ENCODE peak calls at places on chromosomes 3 and 15, in seven cellular contexts. One of them, this sample, is unnamed.
A peak's percentile ranks its signal among the peaks of the same experiment; 100 is the strongest.

GRCh38 chr3:15636028-15636709 is 34.6 kb downstream of the BTD start:
- DNase-seq in neural progenitor cell: no peak
- DNase-seq in lower leg skin: no peak
- DNase-seq in GM13976: peak; percentile 40
- DNase-seq in psoas muscle: no peak
- DNase-seq in lower lobe of right lung: no peak
- DNase-seq in AG09319: peak; percentile 72
- DNase-seq in this sample: no peak

GRCh38 chr3:194166682-194167479 is 30.9 kb downstream of the HES1 start:
- DNase-seq in psoas muscle: no peak
- DNase-seq in neural progenitor cell: peak; percentile 30
- DNase-seq in GM13976: no peak
- DNase-seq in AG09319: no peak
- DNase-seq in lower leg skin: no peak
- DNase-seq in lower lobe of right lung: no peak
- DNase-seq in this sample: no peak

GRCh38 chr15:47963265-47963664 is 157.5 kb upstream of the SLC24A5 start:
- DNase-seq in psoas muscle: no peak
- DNase-seq in lower leg skin: no peak
- DNase-seq in neural progenitor cell: no peak
- DNase-seq in GM13976: no peak
- DNase-seq in AG09319: no peak
- DNase-seq in lower lobe of right lung: no peak
- DNase-seq in this sample: no peak

GRCh38 chr3:71087109-71088018 is 496.2 kb downstream of the FOXP1 start:
- DNase-seq in AG09319: no peak
- DNase-seq in GM13976: peak; percentile 63
- DNase-seq in lower leg skin: no peak
- DNase-seq in psoas muscle: no peak
- DNase-seq in neural progenitor cell: no peak
- DNase-seq in lower lobe of right lung: no peak
- DNase-seq in this sample: no peak

GRCh38 chr3:163490119-163490518 is 1588.2 kb downstream of the SI start:
- DNase-seq in lower leg skin: no peak
- DNase-seq in neural progenitor cell: peak; percentile 82
- DNase-seq in AG09319: peak; percentile 0
- DNase-seq in lower lobe of right lung: no peak
- DNase-seq in GM13976: peak; percentile 31
- DNase-seq in psoas muscle: no peak
- DNase-seq in this sample: no peak

GRCh38 chr15:71674354-71674753 is 136.0 kb upstream of the NR2E3 start:
- DNase-seq in psoas muscle: no peak
- DNase-seq in neural progenitor cell: no peak
- DNase-seq in AG09319: no peak
- DNase-seq in GM13976: no peak
- DNase-seq in lower lobe of right lung: no peak
- DNase-seq in lower leg skin: no peak
- DNase-seq in this sample: no peak

GRCh38 chr3:50355829-50356552 is 3.3 kb downstream of the TMEM115 start:
- DNase-seq in lower leg skin: no peak
- DNase-seq in AG09319: no peak
- DNase-seq in GM13976: no peak
- DNase-seq in neural progenitor cell: no peak
- DNase-seq in psoas muscle: no peak
- DNase-seq in lower lobe of right lung: no peak
- DNase-seq in this sample: no peak

GRCh38 chr3:43373588-43373935 is 87.2 kb downstream of the SNRK start:
- DNase-seq in AG09319: no peak
- DNase-seq in GM13976: no peak
- DNase-seq in neural progenitor cell: no peak
- DNase-seq in psoas muscle: no peak
- DNase-seq in lower leg skin: no peak
- DNase-seq in lower lobe of right lung: no peak
- DNase-seq in this sample: no peak

GRCh38 chr3:153160451-153161137 is 1.4 kb upstream of the RAP2B start:
- DNase-seq in neural progenitor cell: peak; percentile 92
- DNase-seq in AG09319: peak; percentile 68
- DNase-seq in lower lobe of right lung: peak; percentile 86
- DNase-seq in GM13976: peak; percentile 74
- DNase-seq in lower leg skin: peak; percentile 88
- DNase-seq in psoas muscle: peak; percentile 80
- DNase-seq in this sample: peak; percentile 94

GRCh38 chr3:44444896-44445691 is 32.4 kb downstream of the ZNF445 start:
- DNase-seq in lower lobe of right lung: no peak
- DNase-seq in AG09319: no peak
- DNase-seq in neural progenitor cell: no peak
- DNase-seq in GM13976: no peak
- DNase-seq in psoas muscle: no peak
- DNase-seq in lower leg skin: no peak
- DNase-seq in this sample: no peak

GRCh38 chr3:64023861-64024223 is 548 bp upstream of the PSMD6 start:
- DNase-seq in lower leg skin: no peak
- DNase-seq in GM13976: no peak
- DNase-seq in neural progenitor cell: no peak
- DNase-seq in lower lobe of right lung: no peak
- DNase-seq in AG09319: no peak
- DNase-seq in psoas muscle: no peak
- DNase-seq in this sample: no peak

GRCh38 chr3:100810671-100811070 is 101.4 kb downstream of the TFG start:
- DNase-seq in lower lobe of right lung: no peak
- DNase-seq in GM13976: no peak
- DNase-seq in AG09319: peak; percentile 34
- DNase-seq in psoas muscle: no peak
- DNase-seq in lower leg skin: no peak
- DNase-seq in neural progenitor cell: no peak
- DNase-seq in this sample: no peak

GRCh38 chr3:134037168-134037567 is 7.4 kb upstream of the SLCO2A1 start:
- DNase-seq in GM13976: no peak
- DNase-seq in neural progenitor cell: no peak
- DNase-seq in AG09319: no peak
- DNase-seq in lower leg skin: no peak
- DNase-seq in lower lobe of right lung: no peak
- DNase-seq in psoas muscle: no peak
- DNase-seq in this sample: peak; percentile 51

GRCh38 chr3:13530241-13531009 is 18.5 kb upstream of the FBLN2 start:
- DNase-seq in psoas muscle: peak; percentile 26
- DNase-seq in GM13976: no peak
- DNase-seq in AG09319: no peak
- DNase-seq in lower lobe of right lung: no peak
- DNase-seq in neural progenitor cell: no peak
- DNase-seq in lower leg skin: no peak
- DNase-seq in this sample: no peak

GRCh38 chr15:34793071-34793470 is 2.3 kb downstream of the ACTC1 start:
- DNase-seq in GM13976: no peak
- DNase-seq in lower lobe of right lung: no peak
- DNase-seq in AG09319: no peak
- DNase-seq in lower leg skin: no peak
- DNase-seq in psoas muscle: no peak
- DNase-seq in neural progenitor cell: no peak
- DNase-seq in this sample: no peak

GRCh38 chr15:74598126-74598842 is 17.4 kb upstream of the CLK3 start:
- DNase-seq in lower lobe of right lung: peak; percentile 95
- DNase-seq in psoas muscle: peak; percentile 97
- DNase-seq in GM13976: peak; percentile 99
- DNase-seq in AG09319: peak; percentile 45
- DNase-seq in lower leg skin: peak; percentile 94
- DNase-seq in neural progenitor cell: peak; percentile 87
- DNase-seq in this sample: no peak

GRCh38 chr3:97820780-97821179 is 1.0 kb upstream of the CRYBG3 start:
- DNase-seq in lower leg skin: no peak
- DNase-seq in GM13976: no peak
- DNase-seq in neural progenitor cell: no peak
- DNase-seq in psoas muscle: no peak
- DNase-seq in AG09319: no peak
- DNase-seq in lower lobe of right lung: no peak
- DNase-seq in this sample: no peak

GRCh38 chr3:101827211-101828174 is 21.8 kb upstream of the NFKBIZ start:
- DNase-seq in GM13976: peak; percentile 71
- DNase-seq in lower lobe of right lung: peak; percentile 85
- DNase-seq in lower leg skin: peak; percentile 84
- DNase-seq in AG09319: peak; percentile 48
- DNase-seq in neural progenitor cell: peak; percentile 82
- DNase-seq in psoas muscle: peak; percentile 71
- DNase-seq in this sample: no peak

GRCh38 chr3:56260262-56260661 is 208.0 kb downstream of the ERC2 start:
- DNase-seq in AG09319: no peak
- DNase-seq in GM13976: no peak
- DNase-seq in psoas muscle: no peak
- DNase-seq in lower leg skin: no peak
- DNase-seq in lower lobe of right lung: no peak
- DNase-seq in neural progenitor cell: no peak
- DNase-seq in this sample: no peak
- TF ChIP-seq CTCF in AG09319: no peak
- TF ChIP-seq CTCF in GM13976: no peak
- TF ChIP-seq CTCF in psoas muscle: no peak
- TF ChIP-seq CTCF in lower leg skin: no peak
- TF ChIP-seq CTCF in lower lobe of right lung: no peak
- TF ChIP-seq CTCF in neural progenitor cell: no peak
- TF ChIP-seq CTCF in this sample: no peak

DNA sequence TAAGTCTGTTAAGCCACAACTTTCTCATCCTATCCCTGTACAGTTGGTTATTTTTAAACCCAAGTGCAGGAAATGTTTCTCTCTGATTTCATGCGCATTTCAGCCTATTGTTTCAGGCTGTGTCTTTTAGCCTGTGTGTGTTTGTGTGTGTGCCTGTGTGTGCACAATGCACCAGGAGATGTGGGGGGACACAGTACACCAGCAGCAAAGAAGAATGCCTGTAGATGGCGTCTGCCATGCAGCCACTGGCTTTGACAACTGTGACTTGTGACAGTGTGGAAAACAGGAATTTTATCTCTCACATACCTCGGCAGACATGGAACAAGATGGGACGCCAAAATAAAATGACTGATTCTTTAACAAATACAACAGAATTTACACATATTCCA is 43.6 kb upstream of the PLXNA1 start:
- DNase-seq in GM13976: no peak
- DNase-seq in lower leg skin: no peak
- DNase-seq in AG09319: no peak
- DNase-seq in lower lobe of right lung: no peak
- DNase-seq in neural progenitor cell: peak; percentile 51
- DNase-seq in psoas muscle: no peak
- DNase-seq in this sample: no peak
- TF ChIP-seq CTCF in GM13976: peak; percentile 13
- TF ChIP-seq CTCF in lower leg skin: no peak
- TF ChIP-seq CTCF in AG09319: no peak
- TF ChIP-seq CTCF in lower lobe of right lung: no peak
- TF ChIP-seq CTCF in neural progenitor cell: peak; percentile 48
- TF ChIP-seq CTCF in psoas muscle: no peak
- TF ChIP-seq CTCF in this sample: peak; percentile 11

GRCh38 chr3:195544634-195545033 is 1.5 kb upstream of the PPP1R2 start:
- DNase-seq in lower leg skin: no peak
- DNase-seq in psoas muscle: no peak
- DNase-seq in GM13976: no peak
- DNase-seq in neural progenitor cell: no peak
- DNase-seq in lower lobe of right lung: no peak
- DNase-seq in AG09319: no peak
- DNase-seq in this sample: no peak

GRCh38 chr3:195542691-195543641 is at the start of gene PPP1R2:
- DNase-seq in lower lobe of right lung: peak; percentile 94
- DNase-seq in AG09319: peak; percentile 74
- DNase-seq in neural progenitor cell: peak; percentile 96
- DNase-seq in lower leg skin: peak; percentile 86
- DNase-seq in GM13976: peak; percentile 97
- DNase-seq in psoas muscle: peak; percentile 97
- DNase-seq in this sample: peak; percentile 97

GRCh38 chr3:195542261-195542660 is 864 bp downstream of the PPP1R2 start:
- DNase-seq in lower leg skin: no peak
- DNase-seq in GM13976: peak; percentile 48
- DNase-seq in psoas muscle: no peak
- DNase-seq in neural progenitor cell: no peak
- DNase-seq in lower lobe of right lung: no peak
- DNase-seq in AG09319: no peak
- DNase-seq in this sample: no peak

GRCh38 chr3:195546130-195546560 is 3.0 kb upstream of the PPP1R2 start:
- DNase-seq in GM13976: no peak
- DNase-seq in psoas muscle: no peak
- DNase-seq in neural progenitor cell: no peak
- DNase-seq in AG09319: peak; percentile 52
- DNase-seq in lower leg skin: peak; percentile 62
- DNase-seq in lower lobe of right lung: no peak
- DNase-seq in this sample: peak; percentile 80

GRCh38 chr3:195543642-195544536 is 764 bp upstream of the PPP1R2 start:
- DNase-seq in AG09319: no peak
- DNase-seq in psoas muscle: peak; percentile 62
- DNase-seq in neural progenitor cell: peak; percentile 55
- DNase-seq in lower lobe of right lung: peak; percentile 53
- DNase-seq in GM13976: no peak
- DNase-seq in lower leg skin: no peak
- DNase-seq in this sample: peak; percentile 76
- TF ChIP-seq CTCF in AG09319: no peak
- TF ChIP-seq CTCF in psoas muscle: no peak
- TF ChIP-seq CTCF in neural progenitor cell: no peak
- TF ChIP-seq CTCF in lower lobe of right lung: no peak
- TF ChIP-seq CTCF in GM13976: no peak
- TF ChIP-seq CTCF in lower leg skin: no peak
- TF ChIP-seq CTCF in this sample: no peak

DNA sequence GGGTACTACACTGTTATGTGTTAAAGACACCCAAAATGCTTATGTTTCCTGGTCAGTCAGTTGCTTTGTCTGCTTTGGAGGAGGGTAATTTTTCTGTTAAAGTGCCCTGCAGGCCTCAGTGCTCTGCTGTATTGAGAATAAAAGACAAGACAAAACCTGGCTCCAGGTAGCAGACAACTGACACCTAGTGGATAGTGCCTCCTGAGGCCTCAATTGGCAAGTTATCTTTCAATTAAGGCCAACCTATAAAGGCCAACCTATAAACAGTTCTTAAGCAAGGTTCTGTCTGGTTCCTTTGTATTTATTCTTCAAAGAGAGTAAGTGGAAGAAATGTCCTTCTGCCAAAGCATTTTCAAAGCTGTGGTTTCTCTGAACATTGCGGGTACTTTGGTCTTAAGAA is 773.8 kb downstream of the MECOM start:
- DNase-seq in lower lobe of right lung: no peak
- DNase-seq in psoas muscle: no peak
- DNase-seq in neural progenitor cell: no peak
- DNase-seq in lower leg skin: no peak
- DNase-seq in AG09319: no peak
- DNase-seq in GM13976: no peak
- DNase-seq in this sample: no peak
- TF ChIP-seq CTCF in lower lobe of right lung: no peak
- TF ChIP-seq CTCF in psoas muscle: no peak
- TF ChIP-seq CTCF in neural progenitor cell: no peak
- TF ChIP-seq CTCF in lower leg skin: no peak
- TF ChIP-seq CTCF in AG09319: no peak
- TF ChIP-seq CTCF in GM13976: no peak
- TF ChIP-seq CTCF in this sample: no peak

GRCh38 chr3:186790261-186790981 is 7.0 kb downstream of the EIF4A2 start:
- DNase-seq in neural progenitor cell: no peak
- DNase-seq in lower lobe of right lung: no peak
- DNase-seq in GM13976: no peak
- DNase-seq in psoas muscle: no peak
- DNase-seq in lower leg skin: no peak
- DNase-seq in AG09319: no peak
- DNase-seq in this sample: no peak
- TF ChIP-seq CTCF in neural progenitor cell: no peak
- TF ChIP-seq CTCF in lower lobe of right lung: no peak
- TF ChIP-seq CTCF in GM13976: no peak
- TF ChIP-seq CTCF in psoas muscle: no peak
- TF ChIP-seq CTCF in lower leg skin: no peak
- TF ChIP-seq CTCF in AG09319: no peak
- TF ChIP-seq CTCF in this sample: no peak

This sample was measured in osteocyte.